ENCODE peak calls at places on chromosomes 12 and 14, in five cellular contexts. A is brain microvascular endothelial cell, D is heart left ventricle, L is HFF-Myc, H is epithelial cell of esophagus. T is an unnamed sample.

GRCh38 chr12:113757223-113758002 is 208.7 kb downstream of the RBM19 start:
- DNase-seq in A (no peak), D (no peak), L (no peak), H (peak; percentile 11), T (no peak)

GRCh38 chr14:94132285-94132887 is 3.0 kb upstream of the IFI27L2 start:
- DNase-seq in A (peak; percentile 64), D (no peak), L (no peak), H (peak; percentile 77), T (no peak)

GRCh38 chr12:32647275-32647674 is 31.8 kb upstream of the DNM1L start:
- DNase-seq in A (no peak), D (no peak), L (no peak), H (no peak), T (no peak)

GRCh38 chr12:12614342-12614741 is 2.7 kb downstream of the CREBL2 start:
- DNase-seq in A (no peak), D (no peak), L (no peak), H (no peak), T (no peak)

GRCh38 chr12:94010307-94010706 is 138.1 kb upstream of the PLXNC1 start:
- DNase-seq in A (no peak), D (no peak), L (no peak), H (no peak), T (no peak)

GRCh38 chr12:77323778-77324415 is 258.5 kb upstream of the E2F7 start:
- DNase-seq in A (no peak), D (no peak), L (no peak), H (no peak), T (no peak)

GRCh38 chr12:22318122-22318737 is 16.3 kb downstream of the ST8SIA1 start:
- DNase-seq in A (peak; percentile 40), D (no peak), L (no peak), H (peak; percentile 54), T (no peak)

GRCh38 chr14:54786191-54786755 is 116.4 kb downstream of the GCH1 start:
- DNase-seq in A (no peak), D (no peak), L (no peak), H (no peak), T (no peak)

GRCh38 chr14:101599234-101599885 is 38.1 kb downstream of the DIO3 start:
- DNase-seq in A (no peak), D (no peak), L (no peak), H (no peak), T (no peak)

DNA sequence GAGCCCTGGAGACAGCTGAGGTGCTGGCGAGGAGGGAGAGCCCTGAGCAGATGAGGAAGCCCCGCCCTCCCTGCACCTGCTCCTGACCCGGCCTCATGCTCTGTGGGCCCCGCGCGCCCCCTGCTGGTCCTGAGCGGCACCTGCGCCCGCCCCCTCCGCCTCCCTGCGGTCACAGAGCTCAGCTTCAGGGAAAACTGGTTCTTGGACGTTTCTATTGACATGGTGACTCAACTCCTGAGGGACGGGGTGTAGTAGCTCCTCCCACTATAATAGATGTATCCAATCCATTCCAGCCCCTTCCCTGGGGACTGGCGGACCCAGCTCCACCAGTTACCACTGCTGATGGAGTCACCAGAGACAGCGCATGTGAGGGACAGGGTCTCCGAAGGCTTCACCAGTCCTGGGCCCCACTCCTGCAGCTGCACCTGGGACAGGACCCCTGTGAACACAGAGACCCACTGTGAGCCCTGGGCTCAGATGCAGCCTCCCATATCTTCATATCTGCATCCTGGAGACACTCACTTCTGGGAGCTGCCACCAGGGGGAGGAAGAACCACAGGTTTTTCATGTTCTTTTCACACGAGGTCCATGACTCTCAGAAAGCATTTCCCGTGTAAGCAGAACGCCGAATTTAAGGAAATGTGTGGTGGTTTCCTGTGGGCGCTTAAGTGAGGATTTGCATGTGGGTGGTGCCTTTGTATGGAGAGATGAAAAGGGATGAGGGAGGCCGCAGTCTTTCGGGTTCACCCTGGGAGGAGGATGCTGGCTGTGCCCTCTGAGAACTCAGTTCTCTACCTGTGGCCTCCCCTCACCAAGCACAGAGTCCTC is 1346.5 kb downstream of the TMEM121 start:
- DNase-seq in A (peak; percentile 6), D (peak; percentile 35), L (no peak), H (no peak), T (no peak)
- TF ChIP-seq CTCF in A (peak; percentile 27), D (peak; percentile 27), L (peak; percentile 12), H (peak; percentile 14), T (peak; percentile 19)

GRCh38 chr12:53174881-53175491 is 5.5 kb upstream of the ZNF740 start:
- DNase-seq in A (no peak), D (no peak), L (no peak), H (peak; percentile 38), T (no peak)
- TF ChIP-seq CTCF in A (peak; percentile 35), D (no peak), L (peak; percentile 16), H (peak; percentile 19), T (peak; percentile 28)

GRCh38 chr14:87002831-87003230 is 990.2 kb downstream of the GALC start:
- DNase-seq in A (no peak), D (no peak), L (no peak), H (no peak), T (no peak)
- TF ChIP-seq CTCF in A (no peak), D (no peak), L (no peak), H (no peak), T (no peak)

DNA sequence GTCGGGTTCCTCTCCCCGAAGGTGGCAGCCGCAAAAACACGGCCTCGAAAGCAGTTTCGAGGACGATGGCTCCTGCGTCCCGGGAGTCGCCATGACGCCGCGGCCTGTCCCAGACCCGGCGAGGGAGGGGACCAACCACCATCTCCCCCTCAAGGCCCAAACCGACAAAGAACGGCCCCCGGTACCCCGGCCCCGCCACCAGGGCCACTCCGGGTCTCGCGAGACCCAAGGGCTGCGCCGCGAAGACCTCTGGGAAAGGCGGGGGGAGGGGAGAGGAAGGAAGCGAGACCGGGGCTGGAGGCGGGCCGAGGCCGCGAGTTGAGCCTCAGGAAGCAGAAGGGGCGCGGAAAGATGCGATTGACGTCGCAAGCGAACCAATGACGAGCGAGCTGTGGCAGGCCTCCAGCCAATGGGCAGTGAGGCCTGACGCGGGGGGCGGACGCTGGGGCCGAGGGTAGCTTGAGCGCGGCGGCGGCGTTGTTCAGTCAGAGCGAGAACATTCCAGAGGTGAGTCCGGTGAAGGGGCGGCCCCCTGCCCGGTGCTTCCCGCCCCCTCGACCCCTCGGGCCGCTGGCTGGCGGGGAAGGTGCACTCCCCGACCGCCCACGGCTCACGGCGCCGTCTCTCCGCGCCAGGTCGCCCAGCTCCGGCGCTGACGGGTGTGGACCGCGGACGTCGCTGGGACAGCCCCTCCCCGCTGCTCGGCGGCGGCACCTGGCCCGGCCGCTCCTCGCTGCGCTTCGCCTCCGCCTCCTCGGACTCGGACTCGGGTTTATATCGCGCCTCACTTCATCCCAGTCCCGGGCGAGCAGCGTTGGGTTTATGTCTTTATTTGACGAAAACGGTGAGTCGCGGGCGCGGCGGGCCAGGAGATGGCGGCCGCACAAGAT is at the start of gene EIF5:
- DNase-seq in A (peak; percentile 98), D (peak; percentile 99), L (peak; percentile 93), H (peak; percentile 99), T (peak; percentile 94)
- TF ChIP-seq CTCF in A (peak; percentile 42), D (peak; percentile 7), L (no peak), H (no peak), T (no peak)

GRCh38 chr14:105980224-105980623 is 453.8 kb downstream of the TMEM121 start:
- DNase-seq in A (no peak), D (no peak), L (no peak), H (no peak), T (no peak)

GRCh38 chr14:105979446-105979845 is 453.1 kb downstream of the TMEM121 start:
- DNase-seq in A (no peak), D (no peak), L (no peak), H (no peak), T (no peak)

GRCh38 chr14:105971593-105972500 is 445.5 kb downstream of the TMEM121 start:
- DNase-seq in A (no peak), D (no peak), L (no peak), H (no peak), T (no peak)

GRCh38 chr14:105978618-105979295 is 452.4 kb downstream of the TMEM121 start:
- DNase-seq in A (no peak), D (no peak), L (no peak), H (no peak), T (no peak)

GRCh38 chr14:105974902-105975301 is 448.5 kb downstream of the TMEM121 start:
- DNase-seq in A (no peak), D (no peak), L (no peak), H (no peak), T (no peak)
- TF ChIP-seq CTCF in A (no peak), D (no peak), L (no peak), H (no peak), T (no peak)

DNA sequence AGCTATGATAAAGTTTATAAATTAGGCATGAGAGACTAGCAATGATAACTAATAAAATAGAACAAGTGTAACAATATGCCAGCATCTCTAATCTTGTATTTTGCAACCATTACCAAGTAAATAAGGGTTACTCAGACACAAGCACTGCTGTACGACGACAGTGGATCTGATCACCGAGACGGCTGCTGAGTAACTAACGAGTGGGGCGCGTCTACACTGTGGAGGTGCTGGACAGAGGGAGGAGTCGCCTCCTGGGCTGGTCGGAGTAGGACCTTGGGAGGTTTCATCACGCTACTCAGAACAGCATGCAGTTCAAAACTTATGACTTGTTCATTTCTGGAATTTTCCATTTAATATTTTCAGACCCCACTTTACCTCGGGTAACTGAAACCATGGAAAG is 18.4 kb downstream of the COA8 start:
- DNase-seq in A (no peak), D (no peak), L (no peak), H (peak; percentile 75), T (no peak)
- TF ChIP-seq CTCF in A (no peak), D (no peak), L (no peak), H (no peak), T (no peak)

GRCh38 chr12:132162508-132163031 is 18.3 kb downstream of the NOC4L start:
- DNase-seq in A (peak; percentile 67), D (no peak), L (no peak), H (peak; percentile 22), T (no peak)

GRCh38 chr12:132164426-132164825 is 20.2 kb downstream of the NOC4L start:
- DNase-seq in A (no peak), D (no peak), L (no peak), H (no peak), T (no peak)

GRCh38 chr12:132163041-132163910 is 19.0 kb downstream of the NOC4L start:
- DNase-seq in A (no peak), D (no peak), L (no peak), H (no peak), T (no peak)

GRCh38 chr12:132165584-132165983 is 21.3 kb downstream of the NOC4L start:
- DNase-seq in A (no peak), D (no peak), L (no peak), H (no peak), T (no peak)

DNA sequence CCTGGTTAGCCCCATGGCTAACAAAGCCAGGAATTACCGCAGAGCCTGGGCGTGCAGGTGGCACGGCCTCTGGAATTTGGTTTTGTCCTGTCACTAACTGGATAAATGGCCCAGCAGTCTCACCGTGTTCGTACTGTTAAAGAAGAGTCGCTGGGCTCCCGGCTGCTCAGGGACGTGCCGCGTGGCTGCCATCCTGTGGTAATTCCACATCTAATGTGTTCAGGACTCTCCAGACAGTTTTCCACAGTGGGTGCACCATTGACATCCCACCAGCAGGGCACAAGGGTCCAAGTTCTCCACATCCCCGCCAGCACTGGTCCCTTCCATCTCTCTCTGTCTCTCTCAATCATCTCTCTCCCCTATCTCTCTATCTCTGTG is 19.6 kb downstream of the NOC4L start:
- DNase-seq in A (no peak), D (no peak), L (no peak), H (no peak), T (no peak)
- TF ChIP-seq CTCF in A (peak; percentile 49), D (no peak), L (no peak), H (no peak), T (no peak)